ENCODE peak calls at places on chromosomes 13 and 19, in seven cellular contexts. X is tibial artery, O is OCI-LY7, G is NB4, L is ecto neural progenitor cell, S is EH, C is GM12864. P is an unnamed sample.

GRCh38 chr13:27006519-27007161 is 165.0 kb downstream of the USP12 start:
- DNase-seq in C (no peak), L (no peak), X (no peak), G (peak; percentile 45), S (peak; percentile 46), O (no peak), P (peak; percentile 44)

GRCh38 chr19:4976412-4977298 is 7.7 kb downstream of the KDM4B start:
- DNase-seq in X (peak; percentile 91), L (no peak), O (no peak), C (no peak), G (peak; percentile 94), S (peak; percentile 95), P (peak; percentile 99)

GRCh38 chr19:48795855-48796142 is 15.0 kb downstream of the BCAT2 start:
- DNase-seq in S (no peak), C (no peak), X (peak; percentile 68), G (no peak), O (no peak), L (no peak), P (no peak)

GRCh38 chr19:1069009-1069779 is 2.2 kb downstream of the ARHGAP45 start:
- DNase-seq in O (peak; percentile 78), S (no peak), C (no peak), L (no peak), G (peak; percentile 88), X (peak; percentile 76), P (no peak)

GRCh38 chr13:94464771-94465170 is 14.7 kb downstream of the DCT start:
- DNase-seq in X (no peak), G (no peak), S (no peak), O (no peak), L (no peak), C (no peak), P (no peak)

GRCh38 chr13:99320693-99321481 is 13.7 kb upstream of the GPR183 start:
- DNase-seq in X (no peak), O (no peak), G (peak; percentile 73), S (peak; percentile 81), L (no peak), C (no peak), P (peak; percentile 92)

GRCh38 chr19:4061178-4061682 is 5.5 kb downstream of the ZBTB7A start:
- DNase-seq in O (peak; percentile 46), C (no peak), L (no peak), S (peak; percentile 35), G (no peak), X (peak; percentile 89), P (peak; percentile 61)

GRCh38 chr19:39130337-39131254 is 5.0 kb downstream of the PAK4 start:
- DNase-seq in C (no peak), G (no peak), X (no peak), L (no peak), O (no peak), S (no peak), P (no peak)

GRCh38 chr13:45658586-45659235 is 43.2 kb upstream of the ERICH6B start:
- DNase-seq in G (no peak), X (no peak), L (no peak), C (no peak), S (peak; percentile 96), O (no peak), P (peak; percentile 12)

GRCh38 chr19:51083783-51084182 is 1.1 kb upstream of the KLK14 start:
- DNase-seq in C (no peak), O (no peak), L (no peak), X (no peak), S (no peak), G (no peak), P (no peak)

GRCh38 chr19:7910321-7911161 is 4.1 kb upstream of the TGFBR3L start:
- DNase-seq in L (no peak), G (no peak), X (no peak), O (no peak), S (no peak), C (no peak), P (no peak)

GRCh38 chr19:996051-996838 is 4.0 kb upstream of the GRIN3B start:
- DNase-seq in G (peak; percentile 52), C (no peak), L (no peak), X (no peak), S (peak; percentile 58), O (no peak), P (peak; percentile 74)

GRCh38 chr13:31775686-31776085 is 36.4 kb downstream of the RXFP2 start:
- DNase-seq in X (peak; percentile 84), L (no peak), O (no peak), S (no peak), G (peak; percentile 37), C (no peak), P (peak; percentile 25)

GRCh38 chr19:44280916-44281315 is 21.2 kb downstream of the ZNF233 start:
- DNase-seq in S (no peak), G (no peak), C (no peak), X (no peak), L (no peak), O (no peak), P (no peak)

GRCh38 chr19:55305491-55305890 is 19.6 kb downstream of the TMEM150B start:
- DNase-seq in X (peak; percentile 42), G (peak; percentile 57), L (peak; percentile 65), S (peak; percentile 41), O (peak; percentile 80), C (no peak), P (peak; percentile 32)

GRCh38 chr19:13146763-13147563 is 3.2 kb downstream of the STX10 start:
- DNase-seq in X (no peak), O (no peak), C (no peak), L (no peak), G (peak; percentile 58), S (peak; percentile 37), P (peak; percentile 71)

GRCh38 chr19:55657004-55657747 is 2.3 kb downstream of the U2AF2 start:
- DNase-seq in L (no peak), C (no peak), O (no peak), S (peak; percentile 20), G (no peak), X (no peak), P (no peak)

GRCh38 chr13:41905600-41906254 is 55.2 kb downstream of the VWA8 start:
- DNase-seq in G (peak; percentile 34), O (peak; percentile 75), C (peak; percentile 25), S (peak; percentile 54), L (no peak), X (no peak), P (peak; percentile 35)

GRCh38 chr19:30320916-30321315 is 51.3 kb upstream of the ZNF536 start:
- DNase-seq in O (no peak), G (no peak), L (no peak), X (no peak), S (no peak), C (no peak), P (no peak)

GRCh38 chr13:40206241-40207109 is 460.0 kb downstream of the FOXO1 start:
- DNase-seq in C (peak; percentile 57), L (no peak), O (peak; percentile 82), X (no peak), G (peak; percentile 47), S (no peak), P (no peak)

GRCh38 chr13:102347490-102347889 is 54.4 kb downstream of the FGF14 start:
- DNase-seq in L (no peak), C (no peak), G (no peak), O (no peak), X (no peak), S (no peak), P (no peak)

GRCh38 chr19:45063851-45064801 is 12.2 kb downstream of the ZNF296 start:
- DNase-seq in C (no peak), L (no peak), S (no peak), O (no peak), G (no peak), X (no peak), P (no peak)

GRCh38 chr13:41658057-41658642 is 200.8 kb downstream of the RGCC start:
- DNase-seq in G (no peak), C (no peak), S (peak; percentile 62), X (no peak), L (no peak), O (no peak), P (peak; percentile 77)